ENCODE peak calls at places on chromosomes 4 and X, in seven cellular contexts. One of them, this sample, is unnamed.

GRCh38 chrX:152960115-152960514 is 33.8 kb downstream of the PNMA5 start:
- DNase-seq in GDM1: no peak
- DNase-seq in fibroblast of mammary gland: no peak
- DNase-seq in left ventricle myocardium superior: no peak
- DNase-seq in CD4-positive, alpha-beta T cell: no peak
- DNase-seq in NCI-H1092: no peak
- DNase-seq in foreskin fibroblast: no peak
- DNase-seq in this sample: no peak

GRCh38 chr4:8215001-8215427 is 15.9 kb downstream of the SH3TC1 start:
- DNase-seq in GDM1: no peak
- DNase-seq in left ventricle myocardium superior: no peak
- DNase-seq in foreskin fibroblast: peak
- DNase-seq in fibroblast of mammary gland: peak
- DNase-seq in NCI-H1092: peak
- DNase-seq in CD4-positive, alpha-beta T cell: no peak
- DNase-seq in this sample: peak

GRCh38 chr4:177339794-177340374 is 30.2 kb downstream of the NEIL3 start:
- DNase-seq in foreskin fibroblast: peak
- DNase-seq in left ventricle myocardium superior: no peak
- DNase-seq in GDM1: no peak
- DNase-seq in fibroblast of mammary gland: peak
- DNase-seq in NCI-H1092: no peak
- DNase-seq in CD4-positive, alpha-beta T cell: no peak
- DNase-seq in this sample: peak

GRCh38 chr4:158496030-158496741 is 25.5 kb upstream of the RXFP1 start:
- DNase-seq in foreskin fibroblast: no peak
- DNase-seq in left ventricle myocardium superior: peak
- DNase-seq in fibroblast of mammary gland: no peak
- DNase-seq in CD4-positive, alpha-beta T cell: no peak
- DNase-seq in NCI-H1092: peak
- DNase-seq in GDM1: no peak
- DNase-seq in this sample: no peak

GRCh38 chr4:40316333-40316781 is 18.8 kb upstream of the CHRNA9 start:
- DNase-seq in foreskin fibroblast: peak
- DNase-seq in fibroblast of mammary gland: peak
- DNase-seq in GDM1: no peak
- DNase-seq in left ventricle myocardium superior: no peak
- DNase-seq in NCI-H1092: no peak
- DNase-seq in CD4-positive, alpha-beta T cell: no peak
- DNase-seq in this sample: peak

GRCh38 chr4:143921160-143921559 is 15.8 kb upstream of the GYPE start:
- DNase-seq in left ventricle myocardium superior: no peak
- DNase-seq in CD4-positive, alpha-beta T cell: no peak
- DNase-seq in NCI-H1092: no peak
- DNase-seq in GDM1: no peak
- DNase-seq in fibroblast of mammary gland: no peak
- DNase-seq in foreskin fibroblast: no peak
- DNase-seq in this sample: no peak

GRCh38 chrX:40644175-40644574 is 3.2 kb downstream of the CXorf38 start:
- DNase-seq in CD4-positive, alpha-beta T cell: no peak
- DNase-seq in fibroblast of mammary gland: peak
- DNase-seq in NCI-H1092: no peak
- DNase-seq in left ventricle myocardium superior: no peak
- DNase-seq in foreskin fibroblast: peak
- DNase-seq in GDM1: peak
- DNase-seq in this sample: peak

GRCh38 chr4:16508968-16509367 is 282.7 kb upstream of the TAPT1 start:
- DNase-seq in GDM1: no peak
- DNase-seq in NCI-H1092: no peak
- DNase-seq in fibroblast of mammary gland: no peak
- DNase-seq in foreskin fibroblast: no peak
- DNase-seq in left ventricle myocardium superior: no peak
- DNase-seq in CD4-positive, alpha-beta T cell: no peak
- DNase-seq in this sample: no peak

GRCh38 chrX:24204331-24204730 is 54.8 kb downstream of the ZFX start:
- DNase-seq in NCI-H1092: no peak
- DNase-seq in foreskin fibroblast: peak
- DNase-seq in CD4-positive, alpha-beta T cell: no peak
- DNase-seq in GDM1: no peak
- DNase-seq in left ventricle myocardium superior: no peak
- DNase-seq in fibroblast of mammary gland: peak
- DNase-seq in this sample: peak

GRCh38 chr4:10061650-10062415 is 40.5 kb upstream of the SLC2A9 start:
- DNase-seq in GDM1: no peak
- DNase-seq in fibroblast of mammary gland: peak
- DNase-seq in foreskin fibroblast: no peak
- DNase-seq in left ventricle myocardium superior: no peak
- DNase-seq in NCI-H1092: no peak
- DNase-seq in CD4-positive, alpha-beta T cell: no peak
- DNase-seq in this sample: peak

GRCh38 chrX:47501226-47502071 is 18.4 kb upstream of the ZNF41 start:
- DNase-seq in GDM1: no peak
- DNase-seq in left ventricle myocardium superior: no peak
- DNase-seq in CD4-positive, alpha-beta T cell: no peak
- DNase-seq in foreskin fibroblast: peak
- DNase-seq in fibroblast of mammary gland: peak
- DNase-seq in NCI-H1092: no peak
- DNase-seq in this sample: peak

GRCh38 chrX:37434362-37434761 is 85.2 kb downstream of the PRRG1 start:
- DNase-seq in GDM1: no peak
- DNase-seq in left ventricle myocardium superior: no peak
- DNase-seq in foreskin fibroblast: no peak
- DNase-seq in NCI-H1092: no peak
- DNase-seq in fibroblast of mammary gland: no peak
- DNase-seq in CD4-positive, alpha-beta T cell: no peak
- DNase-seq in this sample: no peak

GRCh38 chrX:130828641-130829040 is 74.4 kb downstream of the ENOX2 start:
- DNase-seq in left ventricle myocardium superior: no peak
- DNase-seq in GDM1: no peak
- DNase-seq in foreskin fibroblast: no peak
- DNase-seq in NCI-H1092: no peak
- DNase-seq in CD4-positive, alpha-beta T cell: no peak
- DNase-seq in fibroblast of mammary gland: no peak
- DNase-seq in this sample: no peak

GRCh38 chr4:184747034-184747830 is 13.3 kb upstream of the CENPU start:
- DNase-seq in foreskin fibroblast: no peak
- DNase-seq in left ventricle myocardium superior: peak
- DNase-seq in NCI-H1092: no peak
- DNase-seq in fibroblast of mammary gland: no peak
- DNase-seq in CD4-positive, alpha-beta T cell: no peak
- DNase-seq in GDM1: no peak
- DNase-seq in this sample: no peak

GRCh38 chr4:187814737-187815465 is 180.7 kb upstream of the ZFP42 start:
- DNase-seq in CD4-positive, alpha-beta T cell: no peak
- DNase-seq in foreskin fibroblast: no peak
- DNase-seq in NCI-H1092: no peak
- DNase-seq in fibroblast of mammary gland: peak
- DNase-seq in left ventricle myocardium superior: peak
- DNase-seq in GDM1: no peak
- DNase-seq in this sample: peak

GRCh38 chr4:125849869-125850268 is 535.1 kb downstream of the FAT4 start:
- DNase-seq in fibroblast of mammary gland: peak
- DNase-seq in NCI-H1092: no peak
- DNase-seq in foreskin fibroblast: peak
- DNase-seq in CD4-positive, alpha-beta T cell: no peak
- DNase-seq in left ventricle myocardium superior: no peak
- DNase-seq in GDM1: no peak
- DNase-seq in this sample: peak

This sample was measured in HCEC 1CT.